ENCODE peak calls at places on chromosomes 5 and 9, in four cellular contexts. One of them, this sample, is unnamed.

GRCh38 chr9:86946712-86947145 is 577 bp downstream of the GAS1 start:
- DNase-seq in cardiac muscle cell: peak; percentile 74
- DNase-seq in BJ: no peak
- DNase-seq in H7: no peak
- DNase-seq in this sample: no peak

GRCh38 chr5:81579525-81579924 is 171.4 kb downstream of the SSBP2 start:
- DNase-seq in cardiac muscle cell: peak; percentile 64
- DNase-seq in BJ: no peak
- DNase-seq in H7: no peak
- DNase-seq in this sample: no peak

GRCh38 chr5:10505517-10506095 is 58.3 kb upstream of the ANKRD33B start:
- DNase-seq in cardiac muscle cell: no peak
- DNase-seq in BJ: no peak
- DNase-seq in H7: no peak
- DNase-seq in this sample: no peak

GRCh38 chr5:1130218-1130946 is 18.5 kb upstream of the SLC12A7 start:
- DNase-seq in cardiac muscle cell: no peak
- DNase-seq in BJ: no peak
- DNase-seq in H7: peak; percentile 85
- DNase-seq in this sample: no peak

GRCh38 chr5:90055831-90056328 is 353.7 kb downstream of the CETN3 start:
- DNase-seq in cardiac muscle cell: peak; percentile 76
- DNase-seq in BJ: no peak
- DNase-seq in H7: no peak
- DNase-seq in this sample: no peak

GRCh38 chr9:27331393-27331792 is 34.4 kb upstream of the EQTN start:
- DNase-seq in cardiac muscle cell: no peak
- DNase-seq in BJ: no peak
- DNase-seq in H7: no peak
- DNase-seq in this sample: no peak

GRCh38 chr9:37262410-37262809 is 142.0 kb downstream of the ZCCHC7 start:
- DNase-seq in cardiac muscle cell: peak; percentile 65
- DNase-seq in BJ: no peak
- DNase-seq in H7: peak; percentile 35
- DNase-seq in this sample: no peak

GRCh38 chr9:123326662-123327093 is 29.3 kb upstream of the CRB2 start:
- DNase-seq in cardiac muscle cell: peak; percentile 19
- DNase-seq in BJ: no peak
- DNase-seq in H7: no peak
- DNase-seq in this sample: no peak

GRCh38 chr9:21758540-21758939 is 43.9 kb upstream of the MTAP start:
- DNase-seq in cardiac muscle cell: peak; percentile 35
- DNase-seq in BJ: no peak
- DNase-seq in H7: no peak
- DNase-seq in this sample: no peak

GRCh38 chr5:123496892-123497291 is 15.1 kb upstream of the CSNK1G3 start:
- DNase-seq in cardiac muscle cell: no peak
- DNase-seq in BJ: no peak
- DNase-seq in H7: no peak
- DNase-seq in this sample: no peak

DNA sequence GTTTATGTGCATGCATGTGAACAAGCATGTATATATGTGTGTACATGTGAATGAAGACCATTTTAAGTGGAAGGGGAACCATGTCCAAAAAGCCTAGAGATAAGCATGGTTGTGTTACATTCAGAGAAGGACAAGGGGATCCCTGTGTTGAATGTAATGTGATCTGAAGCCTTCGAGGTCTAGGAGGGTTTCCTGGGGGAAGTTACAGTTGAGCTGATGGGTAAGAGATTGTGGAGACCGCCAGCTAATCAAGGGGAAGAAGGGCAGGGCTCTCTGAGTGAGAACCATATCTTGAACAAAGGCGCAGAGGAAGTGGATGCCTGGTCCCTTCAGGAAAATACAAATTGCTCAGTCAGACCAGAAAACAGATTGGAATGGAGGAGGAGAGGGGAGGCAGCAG is 45.5 kb upstream of the TNFSF15 start:
- DNase-seq in cardiac muscle cell: no peak
- DNase-seq in BJ: no peak
- DNase-seq in H7: no peak
- DNase-seq in this sample: no peak
- H3K4me3 ChIP-seq in cardiac muscle cell: no peak overlapping the region
- H3K4me3 ChIP-seq in BJ: no peak overlapping the region
- H3K4me3 ChIP-seq in H7: no peak overlapping the region
- H3K4me3 ChIP-seq in this sample: no peak overlapping the region

GRCh38 chr5:150303070-150303595 is 428 bp upstream of the ARSI start:
- DNase-seq in cardiac muscle cell: peak; percentile 62
- DNase-seq in BJ: no peak
- DNase-seq in H7: peak; percentile 75
- DNase-seq in this sample: no peak
- H3K4me3 ChIP-seq in cardiac muscle cell: no peak overlapping the region
- H3K4me3 ChIP-seq in BJ: peak overlapping the region; percentile 33
- H3K4me3 ChIP-seq in H7: peak overlapping the region; percentile 51
- H3K4me3 ChIP-seq in this sample: no peak overlapping the region

GRCh38 chr5:153511632-153512031 is 21.2 kb downstream of the GRIA1 start:
- DNase-seq in cardiac muscle cell: no peak
- DNase-seq in BJ: no peak
- DNase-seq in H7: no peak
- DNase-seq in this sample: no peak
- H3K4me3 ChIP-seq in cardiac muscle cell: no peak overlapping the region
- H3K4me3 ChIP-seq in BJ: no peak overlapping the region
- H3K4me3 ChIP-seq in H7: no peak overlapping the region
- H3K4me3 ChIP-seq in this sample: no peak overlapping the region

GRCh38 chr9:29211681-29212589 is 1638.7 kb upstream of the C9orf72 start:
- DNase-seq in cardiac muscle cell: peak; percentile 35
- DNase-seq in BJ: no peak
- DNase-seq in H7: peak; percentile 84
- DNase-seq in this sample: peak; percentile 18
- H3K4me3 ChIP-seq in cardiac muscle cell: peak overlapping the region; percentile 39
- H3K4me3 ChIP-seq in BJ: no peak overlapping the region
- H3K4me3 ChIP-seq in H7: peak overlapping the region; percentile 72
- H3K4me3 ChIP-seq in this sample: peak overlapping the region; percentile 8

GRCh38 chr5:155898284-155898683 is 428.7 kb upstream of the SGCD start:
- DNase-seq in cardiac muscle cell: no peak
- DNase-seq in BJ: no peak
- DNase-seq in H7: no peak
- DNase-seq in this sample: no peak

GRCh38 chr5:155895484-155895883 is 431.5 kb upstream of the SGCD start:
- DNase-seq in cardiac muscle cell: no peak
- DNase-seq in BJ: no peak
- DNase-seq in H7: no peak
- DNase-seq in this sample: no peak

DNA sequence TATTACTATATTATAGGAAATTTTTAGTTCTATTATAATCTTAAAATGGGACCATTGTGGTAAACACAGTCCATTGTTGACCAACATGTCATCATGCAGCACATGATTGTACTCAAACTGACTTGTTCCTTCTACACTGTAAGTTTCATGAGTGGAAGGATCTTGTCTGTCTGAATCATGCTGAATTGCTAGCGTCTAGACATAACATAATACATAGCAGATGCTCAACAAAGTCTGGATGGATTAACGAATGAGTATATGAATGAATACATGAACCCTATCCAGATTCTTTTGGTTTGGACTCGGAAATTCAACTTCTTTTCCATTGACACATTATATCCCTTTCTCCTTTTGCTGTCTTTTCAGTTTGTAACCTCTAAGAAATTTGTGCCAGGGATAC is 429.2 kb upstream of the SGCD start:
- DNase-seq in cardiac muscle cell: no peak
- DNase-seq in BJ: peak; percentile 25
- DNase-seq in H7: no peak
- DNase-seq in this sample: no peak
- H3K4me3 ChIP-seq in cardiac muscle cell: no peak overlapping the region
- H3K4me3 ChIP-seq in BJ: no peak overlapping the region
- H3K4me3 ChIP-seq in H7: no peak overlapping the region
- H3K4me3 ChIP-seq in this sample: no peak overlapping the region

This sample was measured in HAP-1.